ENCODE peak calls at places on chromosome 2, in nine cellular contexts. I, R, P, L, C, D, Z, B and G are unnamed samples.

GRCh38 chr2:148209598-148209997 is 188.7 kb downstream of the MBD5 start:
- DNase-seq in B (no peak), Z (no peak), R (no peak), D (no peak), L (no peak), I (no peak), P (no peak), C (no peak), G (no peak)

GRCh38 chr2:188986839-188987238 is 12.7 kb downstream of the COL3A1 start:
- DNase-seq in C (no peak), Z (peak), B (peak), D (no peak), R (no peak), L (peak), I (no peak), P (no peak), G (no peak)

GRCh38 chr2:190742431-190742830 is 93.5 kb downstream of the NAB1 start:
- DNase-seq in R (no peak), Z (no peak), D (no peak), L (no peak), C (no peak), I (no peak), B (no peak), P (no peak), G (no peak)

GRCh38 chr2:218733615-218734021 is 23.0 kb downstream of the TTLL4 start:
- DNase-seq in L (no peak), R (no peak), C (no peak), D (peak), B (peak), Z (peak), I (no peak), P (no peak), G (peak)

GRCh38 chr2:73985318-73986084 is 791 bp downstream of the TET3 start:
- DNase-seq in P (peak), L (no peak), C (no peak), Z (no peak), D (peak), B (no peak), I (peak), R (no peak), G (no peak)

GRCh38 chr2:45012733-45013132 is 3.5 kb upstream of the SIX2 start:
- DNase-seq in B (no peak), R (no peak), I (no peak), C (no peak), Z (no peak), P (no peak), L (no peak), D (no peak), G (no peak)

GRCh38 chr2:238029853-238030252 is 30.9 kb upstream of the SCLY start:
- DNase-seq in L (no peak), D (no peak), R (no peak), C (no peak), P (no peak), B (no peak), Z (no peak), I (no peak), G (no peak)

GRCh38 chr2:168316073-168316440 is 68.7 kb upstream of the STK39 start:
- DNase-seq in B (peak), D (no peak), P (no peak), R (no peak), I (no peak), C (no peak), Z (peak), L (no peak), G (peak)

GRCh38 chr2:44441200-44441599 is 79.5 kb downstream of the CAMKMT start:
- DNase-seq in P (no peak), L (no peak), I (no peak), C (no peak), Z (peak), R (no peak), D (no peak), B (no peak), G (no peak)

GRCh38 chr2:78115291-78115690 is 593.1 kb upstream of the LRRTM4 start:
- DNase-seq in I (no peak), R (no peak), P (no peak), Z (no peak), B (no peak), L (no peak), D (no peak), C (no peak), G (no peak)

GRCh38 chr2:208040199-208041171 is 15.2 kb upstream of the PLEKHM3 start:
- DNase-seq in R (peak), C (peak), B (peak), I (peak), D (peak), L (peak), Z (peak), P (peak), G (peak)

GRCh38 chr2:171673928-171674327 is 13.3 kb upstream of the DYNC1I2 start:
- DNase-seq in L (no peak), B (peak), I (no peak), R (no peak), P (no peak), D (no peak), Z (peak), C (no peak), G (peak)

GRCh38 chr2:109530712-109531111 is 83.1 kb downstream of the SEPTIN10 start:
- DNase-seq in R (no peak), C (no peak), D (no peak), B (no peak), Z (no peak), P (no peak), I (no peak), L (no peak), G (no peak)

GRCh38 chr2:9228088-9228751 is 21.6 kb downstream of the ASAP2 start:
- DNase-seq in Z (peak), R (no peak), C (no peak), D (no peak), B (peak), P (no peak), I (no peak), L (peak), G (peak)

GRCh38 chr2:237210763-237211162 is 125.1 kb downstream of the COPS8 start:
- DNase-seq in D (no peak), I (no peak), P (no peak), Z (no peak), L (no peak), C (no peak), R (no peak), B (no peak), G (no peak)

GRCh38 chr2:160308915-160309314 is 108.8 kb upstream of the ITGB6 start:
- DNase-seq in I (no peak), Z (peak), R (no peak), D (no peak), P (no peak), L (peak), B (peak), C (no peak), G (peak)

GRCh38 chr2:241665731-241666440 is 20.7 kb downstream of the DTYMK start:
- DNase-seq in D (no peak), R (no peak), P (no peak), C (no peak), Z (peak), I (no peak), B (peak), L (no peak), G (no peak)

GRCh38 chr2:73451263-73451972 is 65.8 kb downstream of the ALMS1 start:
- DNase-seq in D (no peak), L (no peak), C (no peak), P (no peak), Z (no peak), R (no peak), I (no peak), B (no peak), G (no peak)

GRCh38 chr2:111634050-111634784 is 249.8 kb downstream of the ANAPC1 start:
- DNase-seq in I (no peak), Z (peak), C (no peak), P (no peak), L (no peak), B (peak), D (no peak), R (no peak), G (peak)

GRCh38 chr2:20526666-20527065 is 79.8 kb downstream of the RHOB start:
- DNase-seq in B (no peak), L (no peak), Z (no peak), D (no peak), I (no peak), C (no peak), R (no peak), P (no peak), G (peak)

GRCh38 chr2:159776321-159776720 is 21.7 kb downstream of the CD302 start:
- DNase-seq in C (no peak), D (no peak), L (no peak), B (no peak), R (no peak), I (no peak), P (no peak), Z (no peak), G (no peak)

GRCh38 chr2:212843409-212844199 is 305.0 kb upstream of the ERBB4 start:
- DNase-seq in D (no peak), R (no peak), Z (peak), I (no peak), B (peak), P (no peak), L (peak), C (no peak), G (peak)

GRCh38 chr2:47941936-47942335 is 35.6 kb upstream of the FBXO11 start:
- DNase-seq in D (no peak), R (no peak), P (no peak), Z (peak), L (no peak), C (no peak), I (no peak), B (no peak), G (no peak)

GRCh38 chr2:164456599-164456998 is 164.7 kb downstream of the GRB14 start:
- DNase-seq in I (no peak), C (no peak), B (peak), L (no peak), Z (no peak), R (no peak), D (no peak), P (no peak), G (no peak)

GRCh38 chr2:106160786-106161261 is 33.3 kb downstream of the UXS1 start:
- DNase-seq in L (no peak), P (peak), R (no peak), Z (no peak), B (no peak), D (no peak), C (no peak), I (no peak), G (no peak)

GRCh38 chr2:201220102-201220570 is 37.2 kb downstream of the CASP10 start:
- DNase-seq in P (no peak), I (no peak), R (no peak), B (no peak), L (no peak), C (no peak), Z (no peak), D (no peak), G (no peak)

GRCh38 chr2:118842687-118843491 is 4.6 kb downstream of the EN1 start:
- DNase-seq in B (no peak), C (no peak), L (no peak), D (no peak), R (no peak), I (no peak), Z (no peak), P (no peak), G (no peak)

GRCh38 chr2:44560352-44560751 is 198.6 kb downstream of the CAMKMT start:
- DNase-seq in Z (no peak), C (no peak), R (no peak), P (no peak), B (no peak), I (no peak), D (no peak), L (no peak), G (no peak)

GRCh38 chr2:168166902-168167510 is 80.4 kb downstream of the STK39 start:
- DNase-seq in Z (peak), I (no peak), D (no peak), B (peak), P (no peak), C (no peak), L (peak), R (no peak), G (peak)

GRCh38 chr2:39996653-39997080 is 217.6 kb upstream of the THUMPD2 start:
- DNase-seq in D (no peak), Z (peak), I (no peak), P (no peak), R (no peak), B (peak), C (no peak), L (peak), G (peak)

GRCh38 chr2:15784886-15785801 is 155.2 kb upstream of the MYCN start:
- DNase-seq in Z (no peak), D (no peak), B (no peak), L (no peak), P (no peak), R (no peak), C (no peak), I (no peak), G (no peak)

GRCh38 chr2:216015722-216016464 is 2.5 kb upstream of the MREG start:
- DNase-seq in D (no peak), P (peak), Z (no peak), I (peak), B (no peak), C (no peak), R (no peak), L (no peak), G (no peak)

GRCh38 chr2:74017181-74017580 is 32.5 kb downstream of the TET3 start:
- DNase-seq in P (no peak), L (no peak), R (no peak), Z (no peak), B (no peak), D (no peak), I (no peak), C (no peak), G (no peak)

GRCh38 chr2:134372141-134372540 is 118.3 kb downstream of the MGAT5 start:
- DNase-seq in Z (peak), I (no peak), L (peak), R (no peak), B (peak), C (no peak), D (no peak), P (no peak), G (no peak)

GRCh38 chr2:205465791-205466190 is 216.5 kb upstream of the NRP2 start:
- DNase-seq in B (no peak), C (no peak), D (no peak), P (no peak), I (no peak), R (no peak), Z (no peak), L (no peak), G (no peak)

GRCh38 chr2:171595896-171596295 is 73.6 kb downstream of the CYBRD1 start:
- DNase-seq in C (no peak), L (peak), D (no peak), I (no peak), B (peak), Z (peak), P (no peak), R (no peak), G (peak)